ENCODE peak calls at places on chromosomes 12 and 14, in five cellular contexts. One of them, this sample, is unnamed.

GRCh38 chr14:34872822-34873590 is 2.2 kb downstream of the BAZ1A start:
- DNase-seq in CD8-positive, alpha-beta T cell: no peak
- DNase-seq in activated effector memory CD4-positive, alpha-beta T cell treated with Interleukin-2 at 50 U/mL for 16 hours: no peak
- DNase-seq in NCI-H2081: peak
- DNase-seq in lung: no peak
- DNase-seq in this sample: no peak

GRCh38 chr12:80939231-80939950 is 1.7 kb upstream of the LIN7A start:
- DNase-seq in activated effector memory CD4-positive, alpha-beta T cell treated with Interleukin-2 at 50 U/mL for 16 hours: no peak
- DNase-seq in NCI-H2081: no peak
- DNase-seq in lung: no peak
- DNase-seq in CD8-positive, alpha-beta T cell: no peak
- DNase-seq in this sample: no peak

GRCh38 chr12:88493651-88494050 is 86.6 kb downstream of the KITLG start:
- DNase-seq in CD8-positive, alpha-beta T cell: no peak
- DNase-seq in lung: no peak
- DNase-seq in activated effector memory CD4-positive, alpha-beta T cell treated with Interleukin-2 at 50 U/mL for 16 hours: no peak
- DNase-seq in NCI-H2081: no peak
- DNase-seq in this sample: no peak

GRCh38 chr12:19620222-19620621 is 180.9 kb downstream of the AEBP2 start:
- DNase-seq in CD8-positive, alpha-beta T cell: peak
- DNase-seq in lung: no peak
- DNase-seq in NCI-H2081: no peak
- DNase-seq in activated effector memory CD4-positive, alpha-beta T cell treated with Interleukin-2 at 50 U/mL for 16 hours: no peak
- DNase-seq in this sample: no peak

GRCh38 chr12:79546461-79547043 is 144.2 kb downstream of the PAWR start:
- DNase-seq in NCI-H2081: no peak
- DNase-seq in activated effector memory CD4-positive, alpha-beta T cell treated with Interleukin-2 at 50 U/mL for 16 hours: no peak
- DNase-seq in lung: no peak
- DNase-seq in CD8-positive, alpha-beta T cell: no peak
- DNase-seq in this sample: no peak

GRCh38 chr12:14157129-14157747 is 175.8 kb upstream of the GRIN2B start:
- DNase-seq in lung: no peak
- DNase-seq in activated effector memory CD4-positive, alpha-beta T cell treated with Interleukin-2 at 50 U/mL for 16 hours: no peak
- DNase-seq in CD8-positive, alpha-beta T cell: no peak
- DNase-seq in NCI-H2081: no peak
- DNase-seq in this sample: no peak

GRCh38 chr14:60326274-60326673 is 77.3 kb downstream of the PPM1A start:
- DNase-seq in CD8-positive, alpha-beta T cell: no peak
- DNase-seq in lung: no peak
- DNase-seq in activated effector memory CD4-positive, alpha-beta T cell treated with Interleukin-2 at 50 U/mL for 16 hours: no peak
- DNase-seq in NCI-H2081: no peak
- DNase-seq in this sample: no peak

GRCh38 chr12:122097641-122098364 is 19.2 kb downstream of the MLXIP start:
- DNase-seq in activated effector memory CD4-positive, alpha-beta T cell treated with Interleukin-2 at 50 U/mL for 16 hours: no peak
- DNase-seq in CD8-positive, alpha-beta T cell: no peak
- DNase-seq in NCI-H2081: peak
- DNase-seq in lung: peak
- DNase-seq in this sample: no peak

GRCh38 chr12:46752396-46752795 is 73.4 kb downstream of the SLC38A4 start:
- DNase-seq in activated effector memory CD4-positive, alpha-beta T cell treated with Interleukin-2 at 50 U/mL for 16 hours: no peak
- DNase-seq in CD8-positive, alpha-beta T cell: no peak
- DNase-seq in NCI-H2081: no peak
- DNase-seq in lung: no peak
- DNase-seq in this sample: no peak

GRCh38 chr14:49992901-49993335 is 100.0 kb downstream of the ARF6 start:
- DNase-seq in activated effector memory CD4-positive, alpha-beta T cell treated with Interleukin-2 at 50 U/mL for 16 hours: no peak
- DNase-seq in CD8-positive, alpha-beta T cell: no peak
- DNase-seq in NCI-H2081: no peak
- DNase-seq in lung: no peak
- DNase-seq in this sample: peak

GRCh38 chr14:79597561-79597960 is 613.7 kb downstream of the DIO2 start:
- DNase-seq in activated effector memory CD4-positive, alpha-beta T cell treated with Interleukin-2 at 50 U/mL for 16 hours: no peak
- DNase-seq in lung: no peak
- DNase-seq in CD8-positive, alpha-beta T cell: no peak
- DNase-seq in NCI-H2081: no peak
- DNase-seq in this sample: no peak

GRCh38 chr14:93103392-93104080 is 12.2 kb downstream of the ITPK1 start:
- DNase-seq in CD8-positive, alpha-beta T cell: peak
- DNase-seq in NCI-H2081: no peak
- DNase-seq in lung: peak
- DNase-seq in activated effector memory CD4-positive, alpha-beta T cell treated with Interleukin-2 at 50 U/mL for 16 hours: peak
- DNase-seq in this sample: peak

GRCh38 chr12:68641138-68641537 is 30.4 kb downstream of the RAP1B start:
- DNase-seq in lung: no peak
- DNase-seq in CD8-positive, alpha-beta T cell: peak
- DNase-seq in activated effector memory CD4-positive, alpha-beta T cell treated with Interleukin-2 at 50 U/mL for 16 hours: no peak
- DNase-seq in NCI-H2081: no peak
- DNase-seq in this sample: peak

GRCh38 chr12:34403706-34404376 is 381.5 kb downstream of the ALG10 start:
- DNase-seq in lung: peak
- DNase-seq in activated effector memory CD4-positive, alpha-beta T cell treated with Interleukin-2 at 50 U/mL for 16 hours: no peak
- DNase-seq in CD8-positive, alpha-beta T cell: peak
- DNase-seq in NCI-H2081: no peak
- DNase-seq in this sample: peak

GRCh38 chr14:95041477-95042020 is 115.8 kb downstream of the DICER1 start:
- DNase-seq in NCI-H2081: no peak
- DNase-seq in activated effector memory CD4-positive, alpha-beta T cell treated with Interleukin-2 at 50 U/mL for 16 hours: no peak
- DNase-seq in CD8-positive, alpha-beta T cell: no peak
- DNase-seq in lung: no peak
- DNase-seq in this sample: no peak

GRCh38 chr14:22386924-22387775 is 201.9 kb downstream of the DAD1 start:
- DNase-seq in NCI-H2081: peak
- DNase-seq in lung: peak
- DNase-seq in CD8-positive, alpha-beta T cell: peak
- DNase-seq in activated effector memory CD4-positive, alpha-beta T cell treated with Interleukin-2 at 50 U/mL for 16 hours: no peak
- DNase-seq in this sample: no peak

GRCh38 chr12:12425616-12426015 is 68.7 kb downstream of the BORCS5 start:
- DNase-seq in activated effector memory CD4-positive, alpha-beta T cell treated with Interleukin-2 at 50 U/mL for 16 hours: no peak
- DNase-seq in lung: no peak
- DNase-seq in NCI-H2081: no peak
- DNase-seq in CD8-positive, alpha-beta T cell: no peak
- DNase-seq in this sample: no peak